ENCODE peak calls at places on chromosomes 12 and 14, in nine cellular contexts. One of them, this sample, is unnamed.

GRCh38 chr12:94874086-94874985 is 129.2 kb downstream of the NDUFA12 start:
- DNase-seq in GM20000: no peak
- DNase-seq in colonic mucosa: no peak
- DNase-seq in progenitor cell of endocrine pancreas: no peak
- DNase-seq in PC-3: no peak
- DNase-seq in activated CD8-positive, alpha-beta T cell treated with anti-CD3 and anti-CD28 coated beads for 36 hours: no peak
- DNase-seq in AG04450: no peak
- DNase-seq in Peyer's patch: no peak
- DNase-seq in GM23338: peak; percentile 13
- DNase-seq in this sample: no peak

GRCh38 chr12:128810182-128811127 is 13.3 kb downstream of the SLC15A4 start:
- DNase-seq in GM20000: peak; percentile 57
- DNase-seq in AG04450: no peak
- DNase-seq in GM23338: no peak
- DNase-seq in Peyer's patch: no peak
- DNase-seq in PC-3: no peak
- DNase-seq in colonic mucosa: no peak
- DNase-seq in activated CD8-positive, alpha-beta T cell treated with anti-CD3 and anti-CD28 coated beads for 36 hours: peak; percentile 35
- DNase-seq in progenitor cell of endocrine pancreas: no peak
- DNase-seq in this sample: peak; percentile 73

GRCh38 chr12:123122649-123123048 is 28.2 kb downstream of the PITPNM2 start:
- DNase-seq in AG04450: no peak
- DNase-seq in Peyer's patch: no peak
- DNase-seq in progenitor cell of endocrine pancreas: no peak
- DNase-seq in PC-3: no peak
- DNase-seq in GM23338: no peak
- DNase-seq in colonic mucosa: no peak
- DNase-seq in GM20000: no peak
- DNase-seq in activated CD8-positive, alpha-beta T cell treated with anti-CD3 and anti-CD28 coated beads for 36 hours: peak; percentile 31
- DNase-seq in this sample: no peak

GRCh38 chr14:71749613-71750238 is 182.5 kb upstream of the RGS6 start:
- DNase-seq in GM20000: no peak
- DNase-seq in PC-3: no peak
- DNase-seq in progenitor cell of endocrine pancreas: no peak
- DNase-seq in AG04450: no peak
- DNase-seq in Peyer's patch: no peak
- DNase-seq in colonic mucosa: no peak
- DNase-seq in GM23338: no peak
- DNase-seq in activated CD8-positive, alpha-beta T cell treated with anti-CD3 and anti-CD28 coated beads for 36 hours: no peak
- DNase-seq in this sample: no peak

GRCh38 chr12:53737951-53738833 is 10.9 kb upstream of the CALCOCO1 start:
- DNase-seq in activated CD8-positive, alpha-beta T cell treated with anti-CD3 and anti-CD28 coated beads for 36 hours: peak; percentile 52
- DNase-seq in progenitor cell of endocrine pancreas: peak; percentile 52
- DNase-seq in GM20000: no peak
- DNase-seq in Peyer's patch: peak; percentile 52
- DNase-seq in GM23338: peak; percentile 83
- DNase-seq in PC-3: no peak
- DNase-seq in AG04450: no peak
- DNase-seq in colonic mucosa: peak; percentile 40
- DNase-seq in this sample: no peak

GRCh38 chr12:109833307-109834189 is at the start of gene TRPV4:
- DNase-seq in PC-3: peak; percentile 31
- DNase-seq in AG04450: no peak
- DNase-seq in GM23338: peak; percentile 78
- DNase-seq in Peyer's patch: no peak
- DNase-seq in GM20000: no peak
- DNase-seq in activated CD8-positive, alpha-beta T cell treated with anti-CD3 and anti-CD28 coated beads for 36 hours: no peak
- DNase-seq in progenitor cell of endocrine pancreas: peak; percentile 21
- DNase-seq in colonic mucosa: no peak
- DNase-seq in this sample: no peak

GRCh38 chr12:127963926-127964325 is 303.0 kb upstream of the TMEM132C start:
- DNase-seq in Peyer's patch: no peak
- DNase-seq in colonic mucosa: no peak
- DNase-seq in GM23338: no peak
- DNase-seq in activated CD8-positive, alpha-beta T cell treated with anti-CD3 and anti-CD28 coated beads for 36 hours: no peak
- DNase-seq in PC-3: no peak
- DNase-seq in GM20000: no peak
- DNase-seq in progenitor cell of endocrine pancreas: no peak
- DNase-seq in AG04450: no peak
- DNase-seq in this sample: no peak

GRCh38 chr14:91878274-91878673 is 10.9 kb upstream of the TC2N start:
- DNase-seq in Peyer's patch: no peak
- DNase-seq in PC-3: no peak
- DNase-seq in GM20000: no peak
- DNase-seq in progenitor cell of endocrine pancreas: no peak
- DNase-seq in colonic mucosa: no peak
- DNase-seq in GM23338: peak; percentile 28
- DNase-seq in activated CD8-positive, alpha-beta T cell treated with anti-CD3 and anti-CD28 coated beads for 36 hours: no peak
- DNase-seq in AG04450: no peak
- DNase-seq in this sample: no peak

GRCh38 chr14:100609941-100610391 is 22.7 kb upstream of the BEGAIN start:
- DNase-seq in PC-3: no peak
- DNase-seq in activated CD8-positive, alpha-beta T cell treated with anti-CD3 and anti-CD28 coated beads for 36 hours: no peak
- DNase-seq in GM20000: no peak
- DNase-seq in colonic mucosa: no peak
- DNase-seq in progenitor cell of endocrine pancreas: no peak
- DNase-seq in AG04450: no peak
- DNase-seq in GM23338: no peak
- DNase-seq in Peyer's patch: no peak
- DNase-seq in this sample: no peak

GRCh38 chr12:52692253-52692652 is 11.1 kb downstream of the KRT77 start:
- DNase-seq in PC-3: no peak
- DNase-seq in progenitor cell of endocrine pancreas: peak; percentile 24
- DNase-seq in GM20000: no peak
- DNase-seq in Peyer's patch: no peak
- DNase-seq in colonic mucosa: no peak
- DNase-seq in GM23338: peak; percentile 69
- DNase-seq in activated CD8-positive, alpha-beta T cell treated with anti-CD3 and anti-CD28 coated beads for 36 hours: no peak
- DNase-seq in AG04450: no peak
- DNase-seq in this sample: no peak

GRCh38 chr12:50326636-50327284 is 43.4 kb upstream of the LIMA1 start:
- DNase-seq in Peyer's patch: no peak
- DNase-seq in activated CD8-positive, alpha-beta T cell treated with anti-CD3 and anti-CD28 coated beads for 36 hours: no peak
- DNase-seq in colonic mucosa: peak; percentile 68
- DNase-seq in AG04450: peak; percentile 20
- DNase-seq in GM20000: no peak
- DNase-seq in progenitor cell of endocrine pancreas: no peak
- DNase-seq in GM23338: no peak
- DNase-seq in PC-3: peak; percentile 88
- DNase-seq in this sample: no peak

GRCh38 chr14:51342226-51342625 is 102.2 kb downstream of the TMX1 start:
- DNase-seq in GM20000: no peak
- DNase-seq in progenitor cell of endocrine pancreas: no peak
- DNase-seq in AG04450: no peak
- DNase-seq in Peyer's patch: no peak
- DNase-seq in GM23338: no peak
- DNase-seq in PC-3: peak; percentile 97
- DNase-seq in colonic mucosa: no peak
- DNase-seq in activated CD8-positive, alpha-beta T cell treated with anti-CD3 and anti-CD28 coated beads for 36 hours: no peak
- DNase-seq in this sample: no peak

GRCh38 chr12:121678721-121679300 is 9.4 kb upstream of the MORN3 start:
- DNase-seq in PC-3: no peak
- DNase-seq in AG04450: no peak
- DNase-seq in GM23338: peak; percentile 38
- DNase-seq in progenitor cell of endocrine pancreas: no peak
- DNase-seq in Peyer's patch: no peak
- DNase-seq in colonic mucosa: no peak
- DNase-seq in activated CD8-positive, alpha-beta T cell treated with anti-CD3 and anti-CD28 coated beads for 36 hours: peak; percentile 30
- DNase-seq in GM20000: no peak
- DNase-seq in this sample: no peak

GRCh38 chr12:43550831-43551270 is 1.2 kb downstream of the ADAMTS20 start:
- DNase-seq in AG04450: no peak
- DNase-seq in colonic mucosa: no peak
- DNase-seq in progenitor cell of endocrine pancreas: no peak
- DNase-seq in GM23338: peak; percentile 56
- DNase-seq in activated CD8-positive, alpha-beta T cell treated with anti-CD3 and anti-CD28 coated beads for 36 hours: no peak
- DNase-seq in Peyer's patch: no peak
- DNase-seq in GM20000: no peak
- DNase-seq in PC-3: no peak
- DNase-seq in this sample: no peak

GRCh38 chr12:98644433-98644711 is 216 bp downstream of the IKBIP start:
- DNase-seq in AG04450: no peak
- DNase-seq in GM23338: no peak
- DNase-seq in PC-3: no peak
- DNase-seq in colonic mucosa: no peak
- DNase-seq in activated CD8-positive, alpha-beta T cell treated with anti-CD3 and anti-CD28 coated beads for 36 hours: no peak
- DNase-seq in progenitor cell of endocrine pancreas: peak; percentile 52
- DNase-seq in Peyer's patch: peak; percentile 43
- DNase-seq in GM20000: peak; percentile 24
- DNase-seq in this sample: peak; percentile 25

GRCh38 chr12:29593001-29593400 is 95.5 kb upstream of the OVCH1 start:
- DNase-seq in AG04450: no peak
- DNase-seq in Peyer's patch: no peak
- DNase-seq in activated CD8-positive, alpha-beta T cell treated with anti-CD3 and anti-CD28 coated beads for 36 hours: no peak
- DNase-seq in GM23338: no peak
- DNase-seq in colonic mucosa: no peak
- DNase-seq in GM20000: no peak
- DNase-seq in progenitor cell of endocrine pancreas: no peak
- DNase-seq in PC-3: no peak
- DNase-seq in this sample: no peak

GRCh38 chr12:22409071-22409951 is 74.8 kb upstream of the ST8SIA1 start:
- DNase-seq in AG04450: no peak
- DNase-seq in activated CD8-positive, alpha-beta T cell treated with anti-CD3 and anti-CD28 coated beads for 36 hours: peak; percentile 66
- DNase-seq in GM20000: peak; percentile 75
- DNase-seq in progenitor cell of endocrine pancreas: no peak
- DNase-seq in Peyer's patch: no peak
- DNase-seq in GM23338: no peak
- DNase-seq in PC-3: no peak
- DNase-seq in colonic mucosa: no peak
- DNase-seq in this sample: peak; percentile 64

GRCh38 chr12:112413846-112414625 is 4.6 kb upstream of the RPL6 start:
- DNase-seq in Peyer's patch: no peak
- DNase-seq in activated CD8-positive, alpha-beta T cell treated with anti-CD3 and anti-CD28 coated beads for 36 hours: no peak
- DNase-seq in PC-3: no peak
- DNase-seq in progenitor cell of endocrine pancreas: no peak
- DNase-seq in GM20000: no peak
- DNase-seq in colonic mucosa: no peak
- DNase-seq in GM23338: no peak
- DNase-seq in AG04450: no peak
- DNase-seq in this sample: no peak

GRCh38 chr14:99608591-99608990 is 4.6 kb upstream of the CCDC85C start:
- DNase-seq in GM20000: no peak
- DNase-seq in AG04450: no peak
- DNase-seq in PC-3: no peak
- DNase-seq in progenitor cell of endocrine pancreas: no peak
- DNase-seq in colonic mucosa: no peak
- DNase-seq in activated CD8-positive, alpha-beta T cell treated with anti-CD3 and anti-CD28 coated beads for 36 hours: no peak
- DNase-seq in Peyer's patch: no peak
- DNase-seq in GM23338: no peak
- DNase-seq in this sample: no peak

GRCh38 chr14:97376310-97376709 is 579.1 kb downstream of the VRK1 start:
- DNase-seq in GM23338: no peak
- DNase-seq in AG04450: no peak
- DNase-seq in GM20000: no peak
- DNase-seq in PC-3: no peak
- DNase-seq in activated CD8-positive, alpha-beta T cell treated with anti-CD3 and anti-CD28 coated beads for 36 hours: no peak
- DNase-seq in progenitor cell of endocrine pancreas: no peak
- DNase-seq in Peyer's patch: no peak
- DNase-seq in colonic mucosa: no peak
- DNase-seq in this sample: no peak
- TF ChIP-seq CTCF in GM23338: no peak
- TF ChIP-seq CTCF in AG04450: no peak
- TF ChIP-seq CTCF in GM20000: no peak
- TF ChIP-seq CTCF in PC-3: no peak
- TF ChIP-seq CTCF in activated CD8-positive, alpha-beta T cell treated with anti-CD3 and anti-CD28 coated beads for 36 hours: no peak
- TF ChIP-seq CTCF in progenitor cell of endocrine pancreas: no peak
- TF ChIP-seq CTCF in Peyer's patch: no peak
- TF ChIP-seq CTCF in colonic mucosa: no peak
- TF ChIP-seq CTCF in this sample: no peak

DNA sequence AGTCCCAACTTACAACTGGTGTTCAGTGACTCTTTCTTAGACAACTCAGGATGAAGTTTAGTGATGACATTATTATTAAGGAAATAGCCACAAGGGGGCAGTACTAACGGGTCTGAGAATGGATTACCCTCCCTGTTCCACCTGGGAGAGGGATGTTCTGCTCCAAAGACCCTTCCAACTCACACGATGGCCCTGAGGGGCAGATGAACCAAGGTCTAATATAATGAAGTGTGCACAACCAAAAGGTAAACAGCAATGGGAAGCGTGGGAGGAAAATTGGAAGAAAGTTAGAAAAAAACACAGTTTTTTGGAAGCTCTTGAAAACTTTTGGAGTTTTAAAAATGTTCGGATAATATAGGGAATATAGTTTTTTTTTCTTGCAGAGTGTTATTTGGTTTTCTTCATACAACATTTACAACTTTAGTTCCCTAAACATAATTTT is 24.0 kb downstream of the FGF6 start:
- DNase-seq in PC-3: peak; percentile 62
- DNase-seq in GM23338: peak; percentile 89
- DNase-seq in progenitor cell of endocrine pancreas: no peak
- DNase-seq in Peyer's patch: no peak
- DNase-seq in AG04450: no peak
- DNase-seq in activated CD8-positive, alpha-beta T cell treated with anti-CD3 and anti-CD28 coated beads for 36 hours: peak; percentile 28
- DNase-seq in GM20000: peak; percentile 84
- DNase-seq in colonic mucosa: no peak
- DNase-seq in this sample: peak; percentile 82
- TF ChIP-seq CTCF in PC-3: peak; percentile 69
- TF ChIP-seq CTCF in GM23338: peak; percentile 77
- TF ChIP-seq CTCF in progenitor cell of endocrine pancreas: peak; percentile 95
- TF ChIP-seq CTCF in Peyer's patch: peak; percentile 57
- TF ChIP-seq CTCF in AG04450: peak; percentile 68
- TF ChIP-seq CTCF in activated CD8-positive, alpha-beta T cell treated with anti-CD3 and anti-CD28 coated beads for 36 hours: peak; percentile 89
- TF ChIP-seq CTCF in GM20000: peak; percentile 25
- TF ChIP-seq CTCF in colonic mucosa: no peak
- TF ChIP-seq CTCF in this sample: peak; percentile 55

DNA sequence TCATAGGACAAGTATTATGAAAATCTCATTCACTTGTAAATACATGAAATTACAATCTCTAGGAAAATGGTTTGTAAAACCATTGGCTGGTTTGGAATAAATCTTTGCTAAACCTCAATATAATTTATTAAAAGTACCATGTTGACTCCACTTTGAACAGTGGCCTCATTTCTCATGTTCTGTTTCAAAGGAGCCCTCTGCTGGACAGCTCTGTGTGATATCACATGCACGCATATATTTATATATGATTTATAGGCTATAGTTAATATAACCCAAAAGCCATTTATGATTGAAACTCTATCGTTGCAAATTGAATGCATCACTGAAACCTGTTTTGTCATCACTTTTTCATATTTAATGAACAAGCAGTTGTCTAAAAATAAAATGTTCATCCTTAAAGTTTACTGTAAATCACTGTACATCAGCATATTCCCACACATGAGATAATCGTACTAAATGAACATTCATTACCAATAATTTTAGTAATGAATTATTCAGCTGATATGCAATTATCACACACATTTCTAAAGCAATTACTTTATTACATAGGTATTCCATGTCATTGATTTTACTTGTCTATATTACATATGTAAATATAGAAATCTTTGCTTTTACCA is 493.8 kb downstream of the NPAS3 start:
- DNase-seq in colonic mucosa: no peak
- DNase-seq in Peyer's patch: no peak
- DNase-seq in GM23338: no peak
- DNase-seq in progenitor cell of endocrine pancreas: no peak
- DNase-seq in PC-3: peak; percentile 71
- DNase-seq in activated CD8-positive, alpha-beta T cell treated with anti-CD3 and anti-CD28 coated beads for 36 hours: peak; percentile 28
- DNase-seq in AG04450: no peak
- DNase-seq in GM20000: no peak
- DNase-seq in this sample: no peak
- TF ChIP-seq CTCF in colonic mucosa: peak; percentile 47
- TF ChIP-seq CTCF in Peyer's patch: peak; percentile 45
- TF ChIP-seq CTCF in GM23338: peak; percentile 35
- TF ChIP-seq CTCF in progenitor cell of endocrine pancreas: peak; percentile 48
- TF ChIP-seq CTCF in PC-3: peak; percentile 82
- TF ChIP-seq CTCF in activated CD8-positive, alpha-beta T cell treated with anti-CD3 and anti-CD28 coated beads for 36 hours: no peak
- TF ChIP-seq CTCF in AG04450: peak; percentile 49
- TF ChIP-seq CTCF in GM20000: peak; percentile 9
- TF ChIP-seq CTCF in this sample: peak; percentile 29

GRCh38 chr12:26434299-26434915 is 239.0 kb downstream of the SSPN start:
- DNase-seq in activated CD8-positive, alpha-beta T cell treated with anti-CD3 and anti-CD28 coated beads for 36 hours: peak; percentile 26
- DNase-seq in AG04450: peak; percentile 32
- DNase-seq in colonic mucosa: peak; percentile 29
- DNase-seq in GM20000: peak; percentile 17
- DNase-seq in PC-3: peak; percentile 90
- DNase-seq in Peyer's patch: peak; percentile 18
- DNase-seq in GM23338: peak; percentile 79
- DNase-seq in progenitor cell of endocrine pancreas: no peak
- DNase-seq in this sample: peak; percentile 20
- TF ChIP-seq CTCF in activated CD8-positive, alpha-beta T cell treated with anti-CD3 and anti-CD28 coated beads for 36 hours: peak; percentile 64
- TF ChIP-seq CTCF in AG04450: peak; percentile 90
- TF ChIP-seq CTCF in colonic mucosa: peak; percentile 53
- TF ChIP-seq CTCF in GM20000: peak; percentile 35
- TF ChIP-seq CTCF in PC-3: peak; percentile 97
- TF ChIP-seq CTCF in Peyer's patch: peak; percentile 78
- TF ChIP-seq CTCF in GM23338: peak; percentile 89
- TF ChIP-seq CTCF in progenitor cell of endocrine pancreas: peak; percentile 88
- TF ChIP-seq CTCF in this sample: peak; percentile 60

This sample was measured in GM13977.